ENCODE peak calls at places on chromosome 4, in five cellular contexts. X is fibroblast of lung; M is neural progenitor cell; P is CD8-positive, alpha-beta T cell; G is CD4-positive, alpha-beta T cell. E is an unnamed sample.

GRCh38 chr4:2930135-2930805 is 32.9 kb downstream of the NOP14 start:
- DNase-seq in X (no peak), M (no peak), P (no peak), G (no peak), E (no peak)

GRCh38 chr4:99447079-99447478 is 11.9 kb upstream of the ADH7 start:
- DNase-seq in X (peak; percentile 55), M (peak; percentile 89), P (no peak), G (no peak), E (peak; percentile 12)

GRCh38 chr4:40685300-40685699 is 55.6 kb upstream of the RBM47 start:
- DNase-seq in X (peak; percentile 40), M (no peak), P (no peak), G (no peak), E (peak; percentile 48)

GRCh38 chr4:181971411-181971810 is 271.8 kb upstream of the TENM3 start:
- DNase-seq in X (no peak), M (no peak), P (no peak), G (no peak), E (no peak)

GRCh38 chr4:20684852-20685763 is 15.2 kb upstream of the PACRGL start:
- DNase-seq in X (peak; percentile 56), M (peak; percentile 35), P (no peak), G (no peak), E (peak; percentile 12)

GRCh38 chr4:158080354-158080753 is 92.5 kb downstream of the GASK1B start:
- DNase-seq in X (no peak), M (no peak), P (no peak), G (no peak), E (no peak)

GRCh38 chr4:140168936-140169335 is 15.0 kb upstream of the MAML3 start:
- DNase-seq in X (no peak), M (no peak), P (no peak), G (no peak), E (no peak)

GRCh38 chr4:76950846-76951321 is 1.3 kb downstream of the SEPTIN11 start:
- DNase-seq in X (peak; percentile 62), M (peak; percentile 72), P (peak; percentile 8), G (no peak), E (peak; percentile 23)

GRCh38 chr4:93897559-93897958 is 69.0 kb downstream of the ATOH1 start:
- DNase-seq in X (no peak), M (no peak), P (no peak), G (no peak), E (no peak)

GRCh38 chr4:2923141-2923551 is 40.1 kb downstream of the NOP14 start:
- DNase-seq in X (no peak), M (no peak), P (no peak), G (no peak), E (no peak)

GRCh38 chr4:153532227-153532626 is 66.1 kb downstream of the TMEM131L start:
- DNase-seq in X (no peak), M (no peak), P (no peak), G (no peak), E (no peak)

GRCh38 chr4:8689741-8690140 is 97.2 kb downstream of the CPZ start:
- DNase-seq in X (no peak), M (no peak), P (no peak), G (no peak), E (no peak)

GRCh38 chr4:152938237-152938969 is 2.3 kb downstream of the FHDC1 start:
- DNase-seq in X (no peak), M (no peak), P (no peak), G (no peak), E (no peak)

GRCh38 chr4:141352775-141353544 is 132.3 kb downstream of the ZNF330 start:
- DNase-seq in X (peak; percentile 54), M (peak; percentile 30), P (no peak), G (no peak), E (peak; percentile 58)

GRCh38 chr4:65561164-65561563 is 109.1 kb downstream of the EPHA5 start:
- DNase-seq in X (no peak), M (no peak), P (no peak), G (no peak), E (no peak)
- TF ChIP-seq CTCF in X (no peak), M (no peak), P (no peak), G (no peak), E (no peak)

GRCh38 chr4:185471235-185472062 is at the start of gene CCDC110:
- DNase-seq in X (peak; percentile 99), M (peak; percentile 97), P (peak; percentile 94), G (peak; percentile 93), E (peak; percentile 86)
- TF ChIP-seq CTCF in X (peak; percentile 36), M (peak; percentile 73), P (peak; percentile 64), G (peak; percentile 48), E (peak; percentile 80)

GRCh38 chr4:117702353-117702752 is 331.9 kb upstream of the NDST3 start:
- DNase-seq in X (no peak), M (no peak), P (no peak), G (no peak), E (no peak)

GRCh38 chr4:117699595-117699994 is 334.7 kb upstream of the NDST3 start:
- DNase-seq in X (no peak), M (no peak), P (no peak), G (no peak), E (no peak)

GRCh38 chr4:117700111-117700892 is 334.0 kb upstream of the NDST3 start:
- DNase-seq in X (no peak), M (no peak), P (no peak), G (no peak), E (no peak)
- TF ChIP-seq CTCF in X (no peak), M (peak; percentile 61), P (no peak), G (no peak), E (no peak)

GRCh38 chr4:108695062-108695461 is 44.7 kb downstream of the OSTC start:
- DNase-seq in X (no peak), M (no peak), P (no peak), G (no peak), E (no peak)
- TF ChIP-seq CTCF in X (no peak), M (no peak), P (no peak), G (no peak), E (no peak)

GRCh38 chr4:101187837-101188236 is 159.5 kb downstream of the PPP3CA start:
- DNase-seq in X (peak; percentile 42), M (no peak), P (no peak), G (no peak), E (no peak)
- TF ChIP-seq CTCF in X (no peak), M (no peak), P (peak; percentile 47), G (no peak), E (peak; percentile 61)